ENCODE peak calls at places on chromosomes 3 and 15, in four cellular contexts. U is adrenal gland, R is colonic mucosa, W is psoas muscle. M is an unnamed sample.

GRCh38 chr3:143563786-143564185 is 284.5 kb downstream of the SLC9A9 start:
- DNase-seq in U (no peak), R (no peak), W (no peak), M (no peak)

GRCh38 chr3:152657002-152657400 is 177.9 kb upstream of the P2RY1 start:
- DNase-seq in U (no peak), R (no peak), W (no peak), M (no peak)

GRCh38 chr3:14725015-14725431 is 50.1 kb downstream of the C3orf20 start:
- DNase-seq in U (peak; percentile 16), R (no peak), W (peak; percentile 42), M (no peak)

GRCh38 chr15:70089692-70089971 is 8.1 kb downstream of the TLE3 start:
- DNase-seq in U (no peak), R (no peak), W (no peak), M (no peak)

GRCh38 chr3:128488995-128489859 is 3.8 kb downstream of the GATA2 start:
- DNase-seq in U (peak; percentile 37), R (peak; percentile 52), W (peak; percentile 54), M (peak; percentile 79)

GRCh38 chr3:189734061-189734460 is 102.9 kb downstream of the TP63 start:
- DNase-seq in U (no peak), R (no peak), W (no peak), M (no peak)

GRCh38 chr15:60301024-60301423 is 96.8 kb downstream of the ANXA2 start:
- DNase-seq in U (no peak), R (no peak), W (no peak), M (no peak)

GRCh38 chr3:57446318-57446841 is 97.8 kb downstream of the DNAH12 start:
- DNase-seq in U (peak; percentile 48), R (no peak), W (no peak), M (no peak)

GRCh38 chr3:42022355-42022754 is 60.5 kb upstream of the ULK4 start:
- DNase-seq in U (no peak), R (no peak), W (peak; percentile 26), M (no peak)

GRCh38 chr15:93866441-93866840 is 364.9 kb upstream of the MCTP2 start:
- DNase-seq in U (no peak), R (no peak), W (no peak), M (no peak)

GRCh38 chr3:40445062-40445461 is 12.1 kb upstream of the RPL14 start:
- DNase-seq in U (no peak), R (no peak), W (no peak), M (no peak)

GRCh38 chr3:48504051-48504946 is at the start of gene SHISA5:
- DNase-seq in U (peak; percentile 78), R (peak; percentile 88), W (peak; percentile 87), M (peak; percentile 62)

GRCh38 chr3:189001559-189001958 is 170.2 kb upstream of the TPRG1 start:
- DNase-seq in U (no peak), R (no peak), W (no peak), M (no peak)

GRCh38 chr3:46565607-46566039 is 479 bp downstream of the LRRC2 start:
- DNase-seq in U (no peak), R (peak; percentile 24), W (peak; percentile 46), M (no peak)
- H3K27me3 ChIP-seq in U (no peaks in the 10 kb centered on the region), R (no peaks in the 10 kb centered on the region), W (no peaks in the 10 kb centered on the region), M (no peaks in the 10 kb centered on the region)

GRCh38 chr15:49696441-49696840 is 75.6 kb downstream of the DTWD1 start:
- DNase-seq in U (no peak), R (no peak), W (no peak), M (no peak)

GRCh38 chr15:49697121-49697520 is 76.3 kb downstream of the DTWD1 start:
- DNase-seq in U (no peak), R (no peak), W (no peak), M (no peak)

GRCh38 chr15:49693491-49693890 is 72.6 kb downstream of the DTWD1 start:
- DNase-seq in U (no peak), R (no peak), W (no peak), M (no peak)

GRCh38 chr15:49688135-49688790 is 67.4 kb downstream of the DTWD1 start:
- DNase-seq in U (no peak), R (no peak), W (no peak), M (no peak)

DNA sequence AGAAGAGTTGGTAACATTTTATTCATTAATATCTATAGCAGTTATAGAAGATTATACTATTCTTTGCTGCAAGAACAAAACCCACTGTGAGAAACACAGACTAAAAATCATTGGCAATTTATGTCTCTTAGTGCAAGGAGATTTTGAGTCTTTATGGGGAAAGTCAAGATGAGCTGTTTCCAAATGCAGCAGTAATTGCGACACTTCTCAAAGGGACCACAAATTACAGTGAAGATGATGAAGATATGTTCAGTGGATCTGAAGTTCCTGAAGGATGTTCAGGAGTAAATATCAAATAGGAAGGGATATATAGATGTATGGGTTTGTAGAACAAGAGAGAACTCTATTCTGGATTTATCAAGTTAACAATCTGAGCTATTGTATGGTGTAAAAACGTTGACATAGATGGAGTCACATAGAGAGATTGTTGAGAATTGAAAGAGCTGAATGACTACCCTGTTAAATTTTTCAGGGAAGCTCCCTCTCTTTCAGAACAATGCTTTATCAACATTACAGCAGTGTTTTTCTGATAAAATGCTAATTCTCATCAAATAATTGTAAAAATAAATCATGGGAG is 71.8 kb downstream of the DTWD1 start:
- DNase-seq in U (no peak), R (no peak), W (no peak), M (no peak)
- H3K4me1 ChIP-seq in U (no peaks in the 10 kb centered on the region), R (no peaks in the 10 kb centered on the region), W (no peaks in the 10 kb centered on the region), M (no peaks in the 10 kb centered on the region)

GRCh38 chr15:71752085-71752484 is 58.3 kb upstream of the NR2E3 start:
- DNase-seq in U (no peak), R (no peak), W (no peak), M (no peak)

GRCh38 chr15:71754660-71755059 is 55.7 kb upstream of the NR2E3 start:
- DNase-seq in U (no peak), R (no peak), W (no peak), M (no peak)

GRCh38 chr15:71755092-71755491 is 55.3 kb upstream of the NR2E3 start:
- DNase-seq in U (no peak), R (no peak), W (no peak), M (no peak)

GRCh38 chr15:71753346-71753745 is 57.0 kb upstream of the NR2E3 start:
- DNase-seq in U (no peak), R (no peak), W (no peak), M (no peak)

GRCh38 chr15:71752604-71753289 is 57.6 kb upstream of the NR2E3 start:
- DNase-seq in U (peak; percentile 77), R (peak; percentile 83), W (peak; percentile 24), M (peak; percentile 61)
- TF ChIP-seq CTCF in U (peak; percentile 48), R (peak; percentile 49), W (peak; percentile 31), M (peak; percentile 64)

DNA sequence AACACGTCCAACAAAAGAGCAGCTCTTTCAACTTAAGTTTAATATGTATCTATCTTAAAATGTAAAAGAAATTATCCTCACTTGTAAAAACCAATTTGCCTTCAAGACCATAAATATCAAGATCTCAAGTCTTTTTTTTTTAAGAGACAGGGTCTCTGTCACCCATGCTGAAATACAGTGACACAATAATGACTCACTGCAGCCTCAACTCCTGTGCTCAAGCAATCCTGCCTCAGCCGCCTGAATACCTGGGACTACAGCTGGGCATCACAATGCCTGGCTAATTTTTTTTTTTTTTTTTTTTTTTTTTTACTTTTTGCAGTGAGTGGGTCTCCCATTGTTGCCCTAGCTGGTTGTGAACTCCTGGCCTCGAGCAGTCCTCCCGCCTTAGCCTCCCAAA is 26.0 kb downstream of the ACAP2 start:
- DNase-seq in U (no peak), R (no peak), W (no peak), M (no peak)
- H3K27me3 ChIP-seq in U (no peaks in the 10 kb centered on the region), R (no peaks in the 10 kb centered on the region), W (no peaks in the 10 kb centered on the region), M (no peaks in the 10 kb centered on the region)

DNA sequence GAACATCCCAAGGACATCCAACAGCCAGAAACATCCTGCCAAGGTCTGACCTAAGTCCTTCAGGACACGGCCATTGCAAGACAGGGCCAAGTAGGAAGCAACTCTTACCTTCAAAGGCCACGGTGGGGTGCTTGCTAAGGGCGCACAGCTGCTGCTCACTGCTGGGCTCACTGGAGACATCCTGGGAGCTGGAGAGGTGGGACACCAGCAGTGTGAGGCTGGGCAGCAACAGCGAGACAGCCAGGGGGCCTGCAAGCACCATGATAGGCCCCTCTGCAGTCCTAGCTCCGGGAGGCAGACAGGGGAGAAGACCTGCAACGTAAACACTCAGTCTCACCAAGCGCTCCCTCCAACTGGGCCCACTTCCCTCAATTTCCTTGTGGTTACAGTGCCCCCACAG is 79.2 kb downstream of the SEMA5B start:
- DNase-seq in U (no peak), R (no peak), W (no peak), M (no peak)
- H3K4me1 ChIP-seq in U (no peaks in the 10 kb centered on the region), R (no peaks in the 10 kb centered on the region), W (no peaks in the 10 kb centered on the region), M (no peaks in the 10 kb centered on the region)

DNA sequence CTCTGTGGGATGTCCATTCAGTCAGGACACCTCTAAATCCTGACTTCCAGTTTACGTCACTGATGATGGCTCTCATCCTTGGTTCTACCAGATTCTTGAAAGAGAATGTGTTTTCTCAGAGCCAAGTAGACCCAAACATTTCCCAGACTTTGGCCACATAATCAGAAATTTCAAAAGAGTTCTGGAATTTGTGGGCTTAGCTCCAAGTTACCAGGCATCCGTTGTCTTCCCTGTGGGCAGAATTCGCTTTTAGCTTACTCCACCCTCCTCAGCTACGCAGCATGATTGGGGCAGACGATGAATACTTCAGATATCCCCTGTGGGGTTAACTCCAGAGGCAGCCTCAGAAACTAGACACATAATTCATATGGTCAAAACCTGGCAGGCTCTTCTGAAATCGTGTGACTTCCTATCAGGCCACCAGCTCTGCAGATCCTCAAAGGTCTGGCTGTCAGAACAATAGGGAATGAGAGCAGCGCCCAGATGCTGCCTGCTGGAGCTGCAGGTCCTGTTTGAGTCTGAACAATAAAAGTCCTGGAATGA is 30.6 kb downstream of the CRTC3 start:
- DNase-seq in U (peak; percentile 84), R (peak; percentile 40), W (peak; percentile 35), M (no peak)
- TF ChIP-seq CTCF in U (no peak), R (no peak), W (no peak), M (no peak)

GRCh38 chr3:55487376-55488241 is 503 bp upstream of the WNT5A start:
- DNase-seq in U (no peak), R (peak; percentile 47), W (peak; percentile 28), M (peak; percentile 32)

GRCh38 chr3:55484741-55485207 is 2.3 kb downstream of the WNT5A start:
- DNase-seq in U (no peak), R (no peak), W (no peak), M (no peak)

GRCh38 chr3:55486857-55487375 is at the start of gene WNT5A:
- DNase-seq in U (no peak), R (peak; percentile 47), W (peak; percentile 39), M (peak; percentile 44)

GRCh38 chr3:55485208-55485791 is 1.8 kb downstream of the WNT5A start:
- DNase-seq in U (peak; percentile 62), R (peak; percentile 75), W (peak; percentile 79), M (peak; percentile 55)

GRCh38 chr3:55486101-55486856 is 827 bp downstream of the WNT5A start:
- DNase-seq in U (peak; percentile 54), R (peak; percentile 63), W (peak; percentile 75), M (peak; percentile 18)
- H3K27me3 ChIP-seq in U (peaks cover 63% of the 10 kb centered on the region), R (peaks cover 36% of the 10 kb centered on the region), W (no peaks in the 10 kb centered on the region), M (no peaks in the 10 kb centered on the region)

DNA sequence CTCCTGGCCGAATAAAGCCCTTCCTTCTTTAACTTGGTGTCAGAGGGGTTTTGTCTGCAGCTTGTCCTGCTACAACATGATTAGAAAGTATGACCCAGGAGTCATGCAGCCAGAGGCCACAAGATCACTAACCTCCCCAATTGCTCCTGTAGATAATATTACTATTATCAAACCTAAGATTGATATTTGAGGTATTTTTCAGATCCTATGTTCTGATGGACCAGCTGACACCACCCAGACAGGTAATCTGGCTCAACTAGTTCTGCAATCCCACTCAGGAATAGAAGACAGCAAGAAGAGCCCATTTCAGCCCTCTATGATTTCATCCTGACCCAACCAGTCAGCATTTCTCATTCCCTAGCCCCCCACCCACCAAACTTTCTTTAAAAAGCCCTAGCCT is 23.3 kb upstream of the LIMD1 start:
- DNase-seq in U (no peak), R (no peak), W (no peak), M (no peak)
- H3K4me1 ChIP-seq in U (no peaks in the 10 kb centered on the region), R (no peaks in the 10 kb centered on the region), W (peaks cover 15% of the 10 kb centered on the region), M (no peaks in the 10 kb centered on the region)